ENCODE peak calls at places on chromosomes 7 and 10, in five cellular contexts. Q is endodermal cell, M is pancreas, P is neural progenitor cell, L is HCT116. X is an unnamed sample.

GRCh38 chr10:83961620-83962019 is 177.7 kb upstream of the GHITM start:
- DNase-seq in P (peak), M (no peak), L (no peak), Q (no peak), X (no peak)

GRCh38 chr10:118373786-118374185 is 31.7 kb upstream of the FAM204A start:
- DNase-seq in L (no peak), P (no peak), M (no peak), Q (no peak), X (no peak)

GRCh38 chr10:77104459-77104980 is 533.1 kb downstream of the KCNMA1 start:
- DNase-seq in Q (no peak), M (no peak), L (no peak), P (no peak), X (no peak)

GRCh38 chr10:78910886-78911285 is 157.9 kb upstream of the ZMIZ1 start:
- DNase-seq in P (no peak), Q (no peak), M (no peak), L (no peak), X (no peak)

GRCh38 chr7:101618916-101619315 is 10.2 kb downstream of the MYL10 start:
- DNase-seq in Q (no peak), P (no peak), L (no peak), M (no peak), X (no peak)

GRCh38 chr10:122468923-122469781 is 7.8 kb downstream of the HTRA1 start:
- DNase-seq in L (peak), Q (no peak), P (no peak), M (no peak), X (no peak)

GRCh38 chr10:129440722-129441316 is 26.2 kb upstream of the MGMT start:
- DNase-seq in Q (no peak), P (no peak), M (no peak), L (no peak), X (no peak)

GRCh38 chr10:21385996-21386620 is 139.4 kb downstream of the SKIDA1 start:
- DNase-seq in P (no peak), L (no peak), M (no peak), Q (no peak), X (no peak)

GRCh38 chr7:36653011-36653670 is 71.2 kb downstream of the AOAH start:
- DNase-seq in P (no peak), L (no peak), Q (no peak), M (no peak), X (no peak)

GRCh38 chr10:63553031-63553430 is 31.8 kb downstream of the REEP3 start:
- DNase-seq in Q (no peak), M (no peak), P (no peak), L (peak), X (no peak)

GRCh38 chr10:13054844-13055243 is 45.1 kb upstream of the OPTN start:
- DNase-seq in P (no peak), Q (peak), L (no peak), M (no peak), X (no peak)

GRCh38 chr7:158676898-158677297 is 27.7 kb downstream of the NCAPG2 start:
- DNase-seq in Q (no peak), L (no peak), M (no peak), P (no peak), X (no peak)

GRCh38 chr7:120334475-120334874 is 61.5 kb downstream of the KCND2 start:
- DNase-seq in L (no peak), P (no peak), M (no peak), Q (no peak), X (no peak)

GRCh38 chr7:120332433-120332832 is 59.5 kb downstream of the KCND2 start:
- DNase-seq in M (no peak), L (no peak), Q (no peak), P (no peak), X (no peak)

DNA sequence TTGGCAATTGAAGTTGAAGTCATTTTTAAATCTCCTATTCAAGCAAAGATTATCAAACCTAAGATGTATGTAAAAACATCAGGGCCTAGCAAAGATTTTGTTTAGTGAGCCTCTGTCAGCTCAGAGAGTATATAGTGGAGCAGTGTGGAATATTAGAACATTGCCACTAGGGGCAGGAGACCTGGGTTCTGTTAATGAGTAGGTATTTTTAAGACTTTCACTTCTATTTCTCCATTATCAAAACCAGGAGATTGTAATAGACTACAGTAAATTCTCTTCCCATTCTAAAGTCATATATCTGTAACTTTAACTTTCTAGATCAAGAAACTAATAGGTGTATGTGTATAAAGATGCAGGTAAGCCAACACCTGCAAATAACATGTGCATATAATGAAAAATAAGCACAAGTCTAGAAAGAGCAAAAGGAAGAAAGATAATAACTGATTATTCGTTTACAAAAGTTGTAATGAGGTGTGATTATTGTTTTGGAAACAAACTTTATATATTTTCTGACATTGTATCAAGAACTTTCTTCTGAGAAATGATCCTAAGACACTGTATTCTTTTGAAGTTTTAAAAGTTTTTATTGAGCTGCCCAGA is 64.4 kb downstream of the KCND2 start:
- DNase-seq in P (peak), L (peak), M (no peak), Q (no peak), X (peak)
- TF ChIP-seq CTCF in P (peak), L (peak), M (peak), Q (peak), X (peak)

GRCh38 chr10:103711351-103711994 is 143.9 kb downstream of the SH3PXD2A start:
- DNase-seq in M (peak), P (peak), L (no peak), Q (peak), X (no peak)
- TF ChIP-seq CTCF in M (no peak), P (peak), L (no peak), Q (peak), X (peak)

GRCh38 chr10:126571203-126571602 is 99.3 kb downstream of the C10orf90 start:
- DNase-seq in L (no peak), Q (peak), M (peak), P (no peak), X (no peak)
- TF ChIP-seq CTCF in L (no peak), Q (peak), M (peak), P (no peak), X (no peak)

GRCh38 chr10:103040424-103040823 is 122.3 kb downstream of the CNNM2 start:
- DNase-seq in Q (no peak), P (no peak), L (no peak), M (no peak), X (no peak)

GRCh38 chr10:103042129-103042528 is 124.0 kb downstream of the CNNM2 start:
- DNase-seq in M (no peak), Q (peak), L (no peak), P (no peak), X (no peak)

GRCh38 chr10:103041391-103041790 is 123.3 kb downstream of the CNNM2 start:
- DNase-seq in L (no peak), Q (no peak), P (no peak), M (no peak), X (no peak)

GRCh38 chr10:103044942-103045489 is 126.9 kb downstream of the CNNM2 start:
- DNase-seq in L (no peak), M (no peak), P (no peak), Q (no peak), X (no peak)

GRCh38 chr10:103042908-103043307 is 124.8 kb downstream of the CNNM2 start:
- DNase-seq in Q (peak), M (no peak), L (no peak), P (no peak), X (no peak)
- TF ChIP-seq CTCF in Q (peak), M (no peak), L (no peak), P (peak), X (no peak)

GRCh38 chr10:133095586-133095985 is 7.9 kb downstream of the ADGRA1 start:
- DNase-seq in Q (no peak), M (peak), L (no peak), P (no peak), X (no peak)

GRCh38 chr10:133094866-133095265 is 7.1 kb downstream of the ADGRA1 start:
- DNase-seq in P (no peak), Q (no peak), M (peak), L (no peak), X (no peak)

GRCh38 chr10:133094286-133094685 is 6.6 kb downstream of the ADGRA1 start:
- DNase-seq in Q (no peak), P (no peak), L (no peak), M (peak), X (no peak)

GRCh38 chr10:133091316-133091715 is 3.6 kb downstream of the ADGRA1 start:
- DNase-seq in P (no peak), L (no peak), Q (no peak), M (no peak), X (no peak)

DNA sequence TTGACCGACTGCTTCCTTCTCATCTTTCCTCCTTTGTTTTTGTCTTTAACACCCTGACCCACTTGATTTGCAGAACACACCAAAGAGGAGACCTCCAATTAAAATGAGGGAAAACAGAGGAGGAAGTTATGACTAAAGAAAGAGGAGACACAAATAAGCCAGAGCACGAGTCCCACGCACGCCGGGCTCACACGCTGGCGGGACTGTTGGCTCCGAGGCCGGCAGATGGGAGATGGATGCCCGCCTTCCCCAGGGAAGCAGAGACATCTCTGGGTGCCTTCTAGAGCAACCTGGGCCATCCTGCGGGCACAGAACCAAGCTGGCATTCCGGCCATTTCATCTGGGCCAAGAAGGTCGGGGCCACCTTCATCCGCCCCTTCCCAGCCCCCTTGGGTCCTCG is 5.6 kb downstream of the ADGRA1 start:
- DNase-seq in P (no peak), M (no peak), L (no peak), Q (no peak), X (no peak)
- TF ChIP-seq CTCF in P (no peak), M (no peak), L (no peak), Q (no peak), X (no peak)

GRCh38 chr7:70044064-70044463 is 445.8 kb downstream of the AUTS2 start:
- DNase-seq in L (no peak), P (no peak), M (no peak), Q (peak), X (no peak)

GRCh38 chr7:70043139-70043538 is 444.9 kb downstream of the AUTS2 start:
- DNase-seq in L (no peak), P (no peak), M (no peak), Q (no peak), X (no peak)

GRCh38 chr7:70040971-70041766 is 442.9 kb downstream of the AUTS2 start:
- DNase-seq in M (no peak), L (no peak), P (peak), Q (no peak), X (no peak)

GRCh38 chr7:70044525-70044924 is 446.2 kb downstream of the AUTS2 start:
- DNase-seq in Q (no peak), P (no peak), L (no peak), M (no peak), X (no peak)

DNA sequence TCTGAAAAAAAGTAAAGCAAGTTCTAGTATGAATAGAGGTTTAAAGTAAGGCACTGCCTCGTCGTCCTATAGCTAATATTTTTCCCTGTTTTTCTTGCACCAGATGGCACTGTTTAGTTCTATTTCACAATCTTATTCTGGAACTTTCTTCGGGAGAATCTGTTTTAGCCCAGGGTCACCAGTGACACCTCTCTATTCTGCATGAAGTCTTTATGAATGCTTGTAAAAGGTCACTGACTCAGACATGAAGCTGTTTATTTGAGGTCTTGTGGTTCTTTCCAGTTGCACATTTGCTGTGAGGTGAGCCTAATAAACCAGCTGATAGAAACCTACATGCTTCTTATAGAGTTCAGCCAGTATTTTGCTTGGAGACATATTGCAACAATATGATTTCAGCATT is 444.3 kb downstream of the AUTS2 start:
- DNase-seq in P (no peak), M (no peak), L (no peak), Q (no peak), X (no peak)
- TF ChIP-seq CTCF in P (peak), M (no peak), L (no peak), Q (peak), X (no peak)

DNA sequence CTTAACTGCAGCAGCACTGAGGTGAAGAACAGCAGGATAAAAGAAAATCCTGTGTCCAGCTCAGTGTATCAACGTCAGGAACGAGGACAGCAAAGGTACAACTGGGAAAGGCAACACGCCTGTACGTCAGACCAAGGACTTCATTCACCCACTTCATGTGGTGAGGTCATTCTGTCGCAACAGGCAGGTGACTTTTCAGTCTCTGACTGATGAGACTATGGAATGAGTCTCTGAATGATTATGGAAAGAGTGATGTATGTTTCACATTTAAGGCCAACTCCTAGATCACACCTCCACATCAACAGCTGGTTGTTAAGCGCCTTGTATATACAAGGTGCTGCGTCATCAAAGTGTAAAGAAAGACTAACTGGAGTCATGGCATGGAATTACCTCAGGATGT is 297.6 kb upstream of the SP8 start:
- DNase-seq in P (no peak), L (no peak), Q (no peak), M (no peak), X (no peak)
- TF ChIP-seq CTCF in P (no peak), L (no peak), Q (no peak), M (no peak), X (no peak)

DNA sequence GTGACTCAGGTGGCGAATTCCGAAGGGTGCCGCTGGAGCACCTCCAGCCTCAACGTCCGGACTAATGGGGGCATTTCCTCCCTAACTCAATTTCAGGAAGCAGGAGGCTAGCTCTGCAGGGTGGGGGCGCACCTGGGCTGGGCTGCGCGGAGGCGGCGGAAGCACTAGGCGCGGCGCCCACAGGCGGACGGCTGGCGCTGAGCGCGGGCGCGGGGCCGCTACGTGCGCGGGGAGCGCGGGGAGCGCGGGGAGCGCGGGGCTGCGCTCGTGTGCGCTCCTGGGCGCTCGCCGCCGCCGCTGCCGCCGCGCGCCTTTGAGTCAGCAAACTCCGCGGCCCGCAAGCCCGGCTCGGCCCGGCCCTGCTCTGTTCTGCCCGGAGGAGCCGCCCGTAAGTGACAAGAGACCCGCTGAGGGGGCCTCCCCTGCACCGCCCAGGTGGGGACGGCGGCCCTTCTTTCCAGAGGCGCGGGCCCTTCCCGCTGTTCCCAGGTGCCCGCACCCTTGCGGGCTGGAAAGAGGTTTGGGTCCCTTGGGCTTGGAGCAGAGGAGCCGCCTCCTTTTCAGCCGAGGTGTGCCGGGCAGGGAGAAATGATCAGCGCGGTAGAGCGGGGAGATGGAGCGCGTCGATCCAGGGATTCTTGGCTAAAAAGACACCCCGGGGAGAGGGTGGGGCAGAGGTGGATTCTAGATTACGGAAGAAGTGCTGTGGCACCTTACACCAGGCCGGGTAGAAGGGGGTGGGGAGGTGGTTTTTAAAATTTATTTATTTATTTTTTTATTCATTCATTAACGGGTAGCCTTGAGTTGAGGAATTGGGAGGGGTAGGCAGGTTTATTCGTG is at the start of gene SNX10:
- DNase-seq in L (peak), Q (peak), P (peak), M (peak), X (peak)
- TF ChIP-seq CTCF in L (peak), Q (peak), P (peak), M (no peak), X (no peak)

X was measured in endothelial cell.